ENCODE peak calls at places on chromosomes 5 and 9, in four cellular contexts. U is HepG2, R is GM12878, T is H1. L is an unnamed sample.

GRCh38 chr5:103014983-103015382 is 105.0 kb downstream of the GIN1 start:
- DNase-seq in U (no peak), R (no peak), T (no peak), L (no peak)

GRCh38 chr9:129584136-129584535 is 36.8 kb downstream of the C9orf50 start:
- DNase-seq in T (peak; percentile 71), U (peak; percentile 82), R (peak; percentile 76), L (peak; percentile 65)

GRCh38 chr5:96384353-96384752 is 48.7 kb downstream of the PCSK1 start:
- DNase-seq in U (peak; percentile 5), T (no peak), R (no peak), L (no peak)

GRCh38 chr9:112753725-112754124 is 3.2 kb downstream of the SNX30 start:
- DNase-seq in T (no peak), U (no peak), R (no peak), L (no peak)

GRCh38 chr9:92640398-92641091 is 29.4 kb downstream of the IPPK start:
- DNase-seq in T (no peak), R (no peak), U (no peak), L (no peak)

GRCh38 chr5:170503970-170504525 is at the start of gene KCNIP1:
- DNase-seq in U (no peak), T (peak; percentile 72), R (no peak), L (no peak)

GRCh38 chr9:100379862-100380261 is 27.1 kb upstream of the TEX10 start:
- DNase-seq in T (no peak), R (no peak), U (peak; percentile 53), L (no peak)

GRCh38 chr5:16418471-16418922 is 47.1 kb downstream of the ZNF622 start:
- DNase-seq in U (no peak), R (no peak), T (no peak), L (no peak)

GRCh38 chr5:88748670-88749069 is 134.3 kb downstream of the MEF2C start:
- DNase-seq in T (no peak), U (no peak), R (no peak), L (no peak)

GRCh38 chr9:118643118-118643517 is 726.1 kb downstream of the BRINP1 start:
- DNase-seq in T (peak; percentile 47), U (no peak), R (no peak), L (peak; percentile 60)

GRCh38 chr5:108919591-108920326 is 172.1 kb downstream of the FER start:
- DNase-seq in R (no peak), T (no peak), U (no peak), L (no peak)

GRCh38 chr9:89991204-89991790 is 386.5 kb downstream of the GADD45G start:
- DNase-seq in R (no peak), U (no peak), T (no peak), L (no peak)

GRCh38 chr5:168822745-168823281 is 243.6 kb upstream of the PANK3 start:
- DNase-seq in T (no peak), R (peak; percentile 4), U (no peak), L (no peak)

GRCh38 chr9:95127249-95128176 is 190.0 kb downstream of the FANCC start:
- DNase-seq in T (peak; percentile 93), R (no peak), U (peak; percentile 53), L (peak; percentile 70)

GRCh38 chr5:85030685-85031084 is 646.0 kb upstream of the EDIL3 start:
- DNase-seq in R (no peak), U (no peak), T (no peak), L (no peak)

GRCh38 chr5:76952795-76953536 is at the start of gene CRHBP:
- DNase-seq in R (no peak), U (no peak), T (peak; percentile 63), L (no peak)

GRCh38 chr9:132410642-132411041 is 631 bp downstream of the CFAP77 start:
- DNase-seq in R (no peak), U (no peak), T (no peak), L (no peak)

GRCh38 chr5:133049726-133050048 is 2.1 kb upstream of the HSPA4 start:
- DNase-seq in R (no peak), T (no peak), U (peak; percentile 93), L (no peak)

GRCh38 chr5:178346607-178347334 is 114.2 kb upstream of the PHYKPL start:
- DNase-seq in T (no peak), R (no peak), U (no peak), L (no peak)

GRCh38 chr9:96420468-96421219 is 2.5 kb upstream of the ZNF367 start:
- DNase-seq in R (peak; percentile 61), U (peak; percentile 97), T (no peak), L (peak; percentile 74)

GRCh38 chr5:74641014-74641777 is 668 bp upstream of the ENC1 start:
- DNase-seq in T (peak; percentile 77), R (no peak), U (peak; percentile 84), L (peak; percentile 39)

GRCh38 chr9:96383165-96383939 is at the start of gene SLC35D2:
- DNase-seq in R (no peak), T (peak; percentile 74), U (peak; percentile 73), L (no peak)

GRCh38 chr5:139468421-139468931 is 2.3 kb upstream of the SMIM33 start:
- DNase-seq in R (no peak), U (no peak), T (no peak), L (no peak)

GRCh38 chr5:128966375-128966774 is 1.1 kb downstream of the SLC27A6 start:
- DNase-seq in R (no peak), U (no peak), T (peak; percentile 48), L (no peak)

GRCh38 chr5:172878585-172879433 is 44.8 kb downstream of the ERGIC1 start:
- DNase-seq in U (no peak), R (no peak), T (no peak), L (no peak)

GRCh38 chr9:132697230-132697629 is 27.0 kb downstream of the GTF3C4 start:
- DNase-seq in U (no peak), T (no peak), R (no peak), L (no peak)

GRCh38 chr5:138873886-138874200 is 1.3 kb downstream of the LRRTM2 start:
- DNase-seq in R (no peak), U (no peak), T (no peak), L (no peak)

GRCh38 chr5:85472749-85473148 is 1088.1 kb upstream of the EDIL3 start:
- DNase-seq in R (no peak), U (no peak), T (no peak), L (no peak)

GRCh38 chr9:122206118-122207046 is 22.4 kb downstream of the LHX6 start:
- DNase-seq in T (no peak), U (no peak), R (no peak), L (no peak)

GRCh38 chr9:100515578-100516494 is 42.9 kb downstream of the TMEFF1 start:
- DNase-seq in R (no peak), T (no peak), U (no peak), L (no peak)

DNA sequence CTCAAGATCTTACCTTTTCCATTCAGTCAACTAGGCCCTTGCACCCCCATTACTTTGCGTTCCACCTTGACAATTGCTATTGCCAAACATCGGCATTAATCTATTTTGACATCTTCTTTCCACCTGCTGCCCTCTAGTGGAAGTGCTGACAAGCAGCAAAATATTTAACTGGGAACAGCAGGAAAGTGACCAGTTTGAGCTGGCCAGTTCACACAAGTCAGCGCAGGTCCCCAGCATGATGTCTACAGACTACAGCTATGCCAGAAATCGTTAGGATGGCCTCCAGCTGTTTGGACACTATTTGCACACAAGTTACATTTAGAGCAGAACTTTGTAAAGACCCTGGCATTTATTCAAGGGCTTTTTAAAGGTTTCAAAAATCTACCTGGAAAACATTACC is 160.1 kb downstream of the GHR start:
- DNase-seq in U (peak; percentile 64), T (peak; percentile 54), R (peak; percentile 2), L (peak; percentile 25)
- H3K4me1 ChIP-seq in U (no peaks in the 10 kb centered on the region), T (no peaks in the 10 kb centered on the region), R (no peaks in the 10 kb centered on the region), L (no peaks in the 10 kb centered on the region)

DNA sequence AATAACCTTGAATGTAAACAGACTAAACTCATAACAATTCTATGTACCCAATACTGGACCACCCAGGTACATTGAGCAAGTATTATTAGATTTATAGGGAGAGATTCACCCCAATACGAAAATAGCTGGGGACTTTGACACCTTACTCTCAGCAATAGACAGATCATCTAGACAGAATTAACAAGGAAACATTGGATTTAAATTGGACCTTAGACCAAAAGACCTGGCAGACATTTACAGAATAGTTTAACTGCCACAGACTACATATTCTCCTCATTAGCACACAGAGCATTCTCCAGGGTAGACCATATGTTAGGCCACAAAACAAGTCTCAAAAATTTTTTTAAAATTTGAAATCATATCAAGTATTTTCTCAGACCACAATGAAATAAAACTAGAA is 397.4 kb downstream of the PIK3R1 start:
- DNase-seq in R (no peak), T (no peak), U (no peak), L (no peak)
- TF ChIP-seq SUZ12 in R (no peak), T (no peak), U (no peak), L (no peak)

GRCh38 chr9:14910178-14910805 is at the start of gene FREM1:
- DNase-seq in R (no peak), T (peak; percentile 69), U (peak; percentile 55), L (peak; percentile 46)

GRCh38 chr9:14912849-14913248 is 2.6 kb upstream of the FREM1 start:
- DNase-seq in U (no peak), R (no peak), T (no peak), L (no peak)

GRCh38 chr9:14909631-14910177 is 524 bp downstream of the FREM1 start:
- DNase-seq in U (no peak), R (no peak), T (no peak), L (peak; percentile 16)

GRCh38 chr9:14913366-14913765 is 3.1 kb upstream of the FREM1 start:
- DNase-seq in R (no peak), U (peak; percentile 51), T (no peak), L (no peak)

DNA sequence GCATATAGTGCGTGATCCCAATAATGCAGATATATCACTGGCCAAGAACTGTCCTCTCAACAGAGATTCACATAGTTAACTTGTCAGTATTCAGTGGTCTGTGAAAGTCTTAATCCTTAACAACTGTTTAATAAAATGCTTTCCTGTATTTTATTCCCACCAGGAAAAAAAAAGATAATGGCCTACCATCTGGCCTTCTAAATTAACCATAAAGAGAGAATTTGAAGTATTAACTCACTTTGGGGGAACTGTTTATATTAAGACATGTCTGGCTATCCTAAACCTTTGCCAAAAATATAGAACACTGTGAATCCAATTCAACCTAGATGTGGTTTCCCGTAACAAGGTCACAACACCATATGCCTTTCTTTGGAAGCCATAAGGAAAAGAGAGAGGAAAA is 818 bp upstream of the FREM1 start:
- DNase-seq in T (no peak), R (no peak), U (no peak), L (no peak)
- H3K4me1 ChIP-seq in T (peaks cover 30% of the 10 kb centered on the region), R (no peaks in the 10 kb centered on the region), U (peaks cover 83% of the 10 kb centered on the region), L (peaks cover 7% of the 10 kb centered on the region)

DNA sequence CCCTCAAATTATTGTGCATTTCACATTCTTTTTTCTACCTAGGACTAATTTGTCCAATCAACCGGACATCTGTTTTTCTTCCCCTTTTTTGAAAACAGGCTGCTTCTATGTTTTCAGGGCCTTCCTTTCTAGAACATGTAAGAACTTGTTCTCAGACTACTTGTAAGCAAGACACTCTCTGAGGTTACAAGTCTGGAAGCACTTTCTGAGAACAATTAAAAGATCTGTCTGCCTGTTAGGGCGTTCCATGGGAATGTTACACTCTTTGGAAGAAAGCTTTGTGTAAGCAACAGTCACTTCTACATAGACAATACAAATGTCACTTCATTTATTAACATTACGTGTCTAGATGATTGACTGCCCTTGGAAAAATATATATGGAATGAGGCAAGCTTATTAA is 50.9 kb upstream of the HSPB3 start:
- DNase-seq in U (no peak), T (no peak), R (no peak), L (no peak)
- TF ChIP-seq SUZ12 in U (no peak), T (no peak), R (no peak), L (no peak)

L was measured in NT2/D1.